ENCODE peak calls at places on chromosomes 5 and 9, in five cellular contexts. I is HepG2, P is neural progenitor cell, M is IMR-90, J is trophoblast cell. V is an unnamed sample.

GRCh38 chr5:17309462-17309861 is 92.0 kb downstream of the BASP1 start:
- DNase-seq in I (no peak), P (peak), M (no peak), J (no peak), V (no peak)

GRCh38 chr5:177085985-177086917 is at the start of gene FGFR4:
- DNase-seq in I (peak), P (peak), M (peak), J (peak), V (peak)

GRCh38 chr9:110320651-110321050 is 17.0 kb downstream of the TXNDC8 start:
- DNase-seq in I (no peak), P (no peak), M (peak), J (no peak), V (no peak)

GRCh38 chr5:147751156-147751830 is 31.2 kb downstream of the JAKMIP2 start:
- DNase-seq in I (no peak), P (no peak), M (no peak), J (no peak), V (no peak)

GRCh38 chr5:169911448-169912212 is 68.7 kb downstream of the INSYN2B start:
- DNase-seq in I (no peak), P (no peak), M (no peak), J (no peak), V (no peak)

GRCh38 chr9:76292246-76292645 is 102.0 kb downstream of the RFK start:
- DNase-seq in I (no peak), P (no peak), M (peak), J (no peak), V (peak)

GRCh38 chr5:92801921-92802320 is 779.1 kb downstream of the NR2F1-AS1 start:
- DNase-seq in I (peak), P (no peak), M (no peak), J (no peak), V (peak)

GRCh38 chr5:107322936-107323335 is 347.8 kb downstream of the EFNA5 start:
- DNase-seq in I (no peak), P (no peak), M (peak), J (no peak), V (peak)

GRCh38 chr9:129432671-129433154 is 188.2 kb downstream of the C9orf50 start:
- DNase-seq in I (no peak), P (no peak), M (no peak), J (no peak), V (no peak)

GRCh38 chr5:72170101-72170500 is 62.8 kb downstream of the MAP1B start:
- DNase-seq in I (no peak), P (no peak), M (no peak), J (no peak), V (no peak)

GRCh38 chr9:19809422-19810269 is 20.8 kb upstream of the SLC24A2 start:
- DNase-seq in I (no peak), P (no peak), M (no peak), J (no peak), V (no peak)

GRCh38 chr9:17065062-17065461 is 69.8 kb upstream of the CNTLN start:
- DNase-seq in I (peak), P (no peak), M (peak), J (no peak), V (no peak)

GRCh38 chr9:5999443-6000104 is 15.8 kb downstream of the RANBP6 start:
- DNase-seq in I (no peak), P (no peak), M (no peak), J (no peak), V (no peak)

GRCh38 chr5:129172561-129172960 is 78.0 kb downstream of the ISOC1 start:
- DNase-seq in I (no peak), P (peak), M (no peak), J (peak), V (no peak)

GRCh38 chr9:6024035-6024554 is 8.7 kb upstream of the RANBP6 start:
- DNase-seq in I (peak), P (peak), M (no peak), J (peak), V (peak)

GRCh38 chr5:66239034-66239433 is 94.9 kb downstream of the SREK1 start:
- DNase-seq in I (no peak), P (peak), M (no peak), J (peak), V (no peak)

GRCh38 chr9:112031400-112031799 is 134.8 kb downstream of the UGCG start:
- DNase-seq in I (no peak), P (no peak), M (no peak), J (no peak), V (no peak)

GRCh38 chr5:98905857-98906688 is 22.7 kb downstream of the CHD1 start:
- DNase-seq in I (peak), P (peak), M (peak), J (peak), V (peak)

GRCh38 chr5:180467028-180467427 is 27.2 kb upstream of the CNOT6 start:
- DNase-seq in I (no peak), P (no peak), M (no peak), J (no peak), V (peak)

GRCh38 chr5:149771216-149771973 is 41.3 kb downstream of the PPARGC1B start:
- DNase-seq in I (no peak), P (no peak), M (no peak), J (no peak), V (no peak)

GRCh38 chr9:83677596-83677995 is 30.2 kb downstream of the UBQLN1 start:
- DNase-seq in I (no peak), P (no peak), M (no peak), J (no peak), V (no peak)

GRCh38 chr5:52811067-52811749 is 23.5 kb downstream of the ITGA1 start:
- DNase-seq in I (no peak), P (no peak), M (peak), J (peak), V (peak)

GRCh38 chr9:96317335-96317980 is 15.5 kb upstream of the HSD17B3 start:
- DNase-seq in I (peak), P (peak), M (peak), J (peak), V (peak)

GRCh38 chr5:180315762-180316212 is 23.9 kb upstream of the MAPK9 start:
- DNase-seq in I (peak), P (peak), M (peak), J (peak), V (peak)

GRCh38 chr9:132589148-132590036 is 7.0 kb downstream of the BARHL1 start:
- DNase-seq in I (no peak), P (peak), M (no peak), J (no peak), V (no peak)

GRCh38 chr9:109416135-109416706 is 81.9 kb downstream of the PTPN3 start:
- DNase-seq in I (no peak), P (no peak), M (no peak), J (no peak), V (no peak)

GRCh38 chr5:33074548-33074947 is 363.4 kb downstream of the NPR3 start:
- DNase-seq in I (no peak), P (no peak), M (peak), J (no peak), V (peak)

GRCh38 chr9:121770415-121771273 is 119.2 kb downstream of the DAB2IP start:
- DNase-seq in I (no peak), P (no peak), M (peak), J (no peak), V (peak)

GRCh38 chr5:76701298-76701697 is 14.6 kb upstream of the F2R start:
- DNase-seq in I (peak), P (no peak), M (peak), J (no peak), V (peak)

GRCh38 chr5:143155445-143155844 is 248.0 kb downstream of the NR3C1 start:
- DNase-seq in I (no peak), P (no peak), M (no peak), J (no peak), V (no peak)

GRCh38 chr9:78009156-78009555 is 22.5 kb downstream of the GNAQ start:
- DNase-seq in I (no peak), P (no peak), M (no peak), J (no peak), V (no peak)

GRCh38 chr5:171617268-171617667 is 168.3 kb upstream of the SMIM23 start:
- DNase-seq in I (no peak), P (no peak), M (no peak), J (no peak), V (no peak)

GRCh38 chr9:78542491-78543175 is 245.7 kb downstream of the PSAT1 start:
- DNase-seq in I (no peak), P (peak), M (no peak), J (no peak), V (no peak)

GRCh38 chr9:31615964-31616363 is 768.5 kb upstream of the ACO1 start:
- DNase-seq in I (no peak), P (no peak), M (no peak), J (no peak), V (no peak)

GRCh38 chr5:62684310-62684709 is 105.7 kb downstream of the LRRC70 start:
- DNase-seq in I (no peak), P (no peak), M (no peak), J (no peak), V (no peak)

GRCh38 chr9:93622725-93623124 is 46.3 kb downstream of the PHF2 start:
- DNase-seq in I (no peak), P (no peak), M (no peak), J (no peak), V (no peak)

GRCh38 chr9:105993051-105993854 is 298.9 kb downstream of the TMEM38B start:
- DNase-seq in I (no peak), P (no peak), M (no peak), J (peak), V (no peak)

GRCh38 chr5:6220346-6221088 is 157.8 kb downstream of the MED10 start:
- DNase-seq in I (peak), P (peak), M (no peak), J (no peak), V (no peak)

DNA sequence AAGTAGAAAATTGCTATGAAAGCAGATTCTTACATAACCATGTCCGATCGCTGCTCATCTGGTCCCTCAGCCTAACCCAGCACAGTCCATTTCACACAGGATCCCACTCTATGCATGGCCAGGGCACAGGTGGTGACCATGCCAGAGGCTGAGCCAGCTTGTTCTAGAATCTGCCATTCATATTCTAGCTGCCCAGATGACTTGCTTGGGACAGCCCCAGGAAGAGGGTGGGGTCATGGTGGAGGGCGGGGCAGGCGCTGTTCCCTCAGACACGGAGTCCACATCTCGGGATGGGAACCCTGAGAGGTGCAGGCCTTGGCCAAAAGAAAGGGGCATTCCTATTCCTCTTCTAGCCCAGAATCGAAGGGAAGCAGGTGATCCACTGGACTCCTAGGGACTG is 275.2 kb upstream of the IRX2 start:
- DNase-seq in I (no peak), P (no peak), M (no peak), J (no peak), V (no peak)
- H3K9ac ChIP-seq in I (no peak), P (no peak), M (no peak), J (no peak), V (no peak)

GRCh38 chr9:89309166-89309565 is 1.8 kb upstream of the CKS2 start:
- DNase-seq in I (no peak), P (no peak), M (no peak), J (peak), V (no peak)
- H2AFZ ChIP-seq in I (no peak), P (no peak), M (no peak), J (no peak), V (no peak)

DNA sequence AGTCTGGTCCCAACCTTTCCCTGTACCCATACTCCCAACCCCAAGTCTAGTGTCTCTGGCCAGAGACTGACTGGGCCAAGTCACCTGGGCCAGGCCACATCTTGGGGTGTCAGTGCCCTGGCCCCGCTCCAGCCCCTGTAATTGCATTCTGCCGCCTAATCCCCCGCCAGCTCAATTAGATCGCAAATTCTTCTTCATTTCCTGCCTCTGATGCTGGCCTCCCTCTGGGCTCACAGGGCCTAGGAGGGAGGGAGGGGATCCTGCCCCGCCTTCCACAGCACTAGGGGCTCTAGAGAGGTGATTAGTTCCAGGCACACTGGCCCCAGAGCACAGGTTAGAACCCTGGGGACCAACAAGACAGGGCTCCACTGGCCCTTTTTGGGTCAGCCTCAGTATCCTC is 5.5 kb downstream of the CXXC5 start:
- DNase-seq in I (no peak), P (peak), M (no peak), J (no peak), V (no peak)
- H3K4me3 ChIP-seq in I (no peak), P (no peak), M (no peak), J (no peak), V (no peak)

GRCh38 chr9:34653131-34653530 is 1.1 kb downstream of the IL11RA start:
- DNase-seq in I (no peak), P (no peak), M (peak), J (no peak), V (peak)
- H3K9ac ChIP-seq in I (peak), P (no peak), M (peak), J (no peak), V (no peak)

GRCh38 chr9:126606483-126606870 is 7.3 kb upstream of the LMX1B start:
- DNase-seq in I (no peak), P (no peak), M (no peak), J (no peak), V (no peak)
- H2AFZ ChIP-seq in I (no peak), P (no peak), M (no peak), J (no peak), V (no peak)